ENCODE peak calls at places on chromosome 21, in four cellular contexts. R, O, B and L are unnamed samples.
A peak's percentile ranks its signal among the peaks of the same experiment; 100 is the strongest.

GRCh38 chr21:45257673-45258341 is 29.9 kb downstream of the POFUT2 start:
- DNase-seq in R (no peak), O (no peak), B (no peak), L (no peak)

GRCh38 chr21:41222247-41223068 is 54.5 kb downstream of the BACE2 start:
- DNase-seq in R (no peak), O (no peak), B (no peak), L (no peak)

GRCh38 chr21:41171210-41171609 is 3.2 kb downstream of the BACE2 start:
- DNase-seq in R (no peak), O (peak; percentile 43), B (peak; percentile 47), L (no peak)

GRCh38 chr21:44846485-44847260 is 26.8 kb downstream of the PTTG1IP start:
- DNase-seq in R (peak; percentile 57), O (peak; percentile 61), B (no peak), L (peak; percentile 45)

GRCh38 chr21:15057290-15057689 is 7.5 kb downstream of the NRIP1 start:
- DNase-seq in R (no peak), O (peak; percentile 46), B (no peak), L (peak; percentile 28)

GRCh38 chr21:37001446-37001845 is 5.1 kb upstream of the RIPPLY3 start:
- DNase-seq in R (no peak), O (no peak), B (no peak), L (no peak)

GRCh38 chr21:27580276-27580675 is 613.4 kb upstream of the ADAMTS5 start:
- DNase-seq in R (no peak), O (no peak), B (no peak), L (no peak)

GRCh38 chr21:36700961-36701911 is 2.3 kb downstream of the SIM2 start:
- DNase-seq in R (no peak), O (no peak), B (no peak), L (no peak)

GRCh38 chr21:45613881-45614280 is 29.6 kb upstream of the PCBP3 start:
- DNase-seq in R (no peak), O (no peak), B (no peak), L (no peak)

GRCh38 chr21:45019076-45019886 is 55.1 kb upstream of the ADARB1 start:
- DNase-seq in R (peak; percentile 22), O (peak; percentile 8), B (no peak), L (no peak)